ENCODE peak calls at places on chromosomes 5 and 9, in five cellular contexts. One of them, this sample, is unnamed.

GRCh38 chr5:81893961-81894360 is 77.9 kb upstream of the ATG10 start:
- DNase-seq in SK-N-SH: no peak
- DNase-seq in A549: no peak
- DNase-seq in stomach: no peak
- DNase-seq in transverse colon: no peak
- DNase-seq in this sample: no peak

GRCh38 chr5:150007050-150007449 is 6.5 kb downstream of the HMGXB3 start:
- DNase-seq in SK-N-SH: no peak
- DNase-seq in A549: no peak
- DNase-seq in stomach: no peak
- DNase-seq in transverse colon: no peak
- DNase-seq in this sample: no peak

GRCh38 chr5:69048233-69048632 is 45.6 kb upstream of the SLC30A5 start:
- DNase-seq in SK-N-SH: peak; percentile 48
- DNase-seq in A549: no peak
- DNase-seq in stomach: no peak
- DNase-seq in transverse colon: no peak
- DNase-seq in this sample: no peak

GRCh38 chr5:43428034-43428712 is 16.0 kb upstream of the CCL28 start:
- DNase-seq in SK-N-SH: no peak
- DNase-seq in A549: no peak
- DNase-seq in stomach: no peak
- DNase-seq in transverse colon: no peak
- DNase-seq in this sample: no peak

GRCh38 chr9:91166796-91167366 is 194.8 kb downstream of the AUH start:
- DNase-seq in SK-N-SH: no peak
- DNase-seq in A549: no peak
- DNase-seq in stomach: peak; percentile 14
- DNase-seq in transverse colon: peak; percentile 1
- DNase-seq in this sample: no peak

GRCh38 chr9:120947222-120947621 is 20.6 kb upstream of the TRAF1 start:
- DNase-seq in SK-N-SH: no peak
- DNase-seq in A549: no peak
- DNase-seq in stomach: no peak
- DNase-seq in transverse colon: no peak
- DNase-seq in this sample: no peak

GRCh38 chr9:20524776-20525175 is 97.5 kb downstream of the MLLT3 start:
- DNase-seq in SK-N-SH: no peak
- DNase-seq in A549: no peak
- DNase-seq in stomach: no peak
- DNase-seq in transverse colon: peak; percentile 22
- DNase-seq in this sample: no peak

GRCh38 chr5:95817430-95817829 is 5.1 kb downstream of the GLRX start:
- DNase-seq in SK-N-SH: no peak
- DNase-seq in A549: no peak
- DNase-seq in stomach: no peak
- DNase-seq in transverse colon: peak; percentile 58
- DNase-seq in this sample: peak; percentile 45

GRCh38 chr5:32692066-32692746 is 18.9 kb upstream of the NPR3 start:
- DNase-seq in SK-N-SH: no peak
- DNase-seq in A549: no peak
- DNase-seq in stomach: no peak
- DNase-seq in transverse colon: no peak
- DNase-seq in this sample: no peak

GRCh38 chr5:143416411-143416810 is 12.9 kb upstream of the NR3C1 start:
- DNase-seq in SK-N-SH: no peak
- DNase-seq in A549: no peak
- DNase-seq in stomach: no peak
- DNase-seq in transverse colon: no peak
- DNase-seq in this sample: no peak

GRCh38 chr9:88657893-88658292 is 122.9 kb downstream of the NXNL2 start:
- DNase-seq in SK-N-SH: no peak
- DNase-seq in A549: no peak
- DNase-seq in stomach: no peak
- DNase-seq in transverse colon: no peak
- DNase-seq in this sample: no peak

GRCh38 chr9:38181866-38182265 is 112.8 kb upstream of the SHB start:
- DNase-seq in SK-N-SH: no peak
- DNase-seq in A549: no peak
- DNase-seq in stomach: no peak
- DNase-seq in transverse colon: no peak
- DNase-seq in this sample: no peak

GRCh38 chr9:3337515-3337914 is 188.3 kb downstream of the RFX3 start:
- DNase-seq in SK-N-SH: peak; percentile 2
- DNase-seq in A549: no peak
- DNase-seq in stomach: no peak
- DNase-seq in transverse colon: no peak
- DNase-seq in this sample: no peak

DNA sequence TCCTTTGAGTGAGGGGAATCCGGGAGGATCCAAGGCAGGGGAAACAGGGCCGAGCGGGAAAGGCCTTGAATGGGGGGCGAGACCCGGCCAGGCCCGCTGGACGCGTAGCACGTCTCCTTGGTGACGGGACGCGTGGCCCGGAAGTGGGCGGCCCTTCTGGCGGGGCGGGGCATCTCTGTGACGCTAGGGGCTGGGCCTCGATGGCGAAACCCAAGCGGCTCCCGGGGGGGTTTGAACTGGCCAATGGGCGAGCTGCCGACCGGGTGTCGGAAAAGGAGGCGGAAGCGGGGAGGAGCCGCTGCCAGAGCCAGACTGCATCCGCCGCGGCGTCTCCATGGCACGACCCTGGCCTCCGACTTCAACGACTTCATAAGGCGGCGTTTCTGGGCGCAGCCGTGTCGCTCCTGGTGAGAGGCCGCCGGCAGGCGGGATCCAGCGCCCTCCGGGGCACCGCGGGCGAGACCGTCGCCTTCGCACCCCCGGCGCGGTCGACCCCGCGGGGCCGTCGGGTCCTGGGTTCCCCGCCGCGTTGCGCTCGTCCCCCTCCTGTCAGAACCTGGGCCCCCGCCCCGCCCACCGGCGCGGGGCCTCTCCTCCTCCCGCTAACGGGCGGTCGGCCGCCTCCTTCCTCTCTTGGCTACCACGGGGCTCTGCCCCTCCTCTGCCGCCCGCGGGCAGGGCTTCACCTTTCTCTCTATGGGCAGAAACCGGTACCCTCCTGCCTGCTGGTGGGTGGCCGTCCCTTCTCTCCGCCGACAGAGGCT is at the start of gene ODF2:
- DNase-seq in SK-N-SH: peak; percentile 99
- DNase-seq in A549: peak; percentile 98
- DNase-seq in stomach: peak; percentile 98
- DNase-seq in transverse colon: peak; percentile 99
- DNase-seq in this sample: peak; percentile 98
- H3K4me3 ChIP-seq in SK-N-SH: peak within 1 kb of the TSS; percentile 79
- H3K4me3 ChIP-seq in A549: peak within 1 kb of the TSS; percentile 100
- H3K4me3 ChIP-seq in stomach: peak within 1 kb of the TSS; percentile 94
- H3K4me3 ChIP-seq in transverse colon: peak within 1 kb of the TSS; percentile 98
- H3K4me3 ChIP-seq in this sample: peak within 1 kb of the TSS; percentile 100

GRCh38 chr9:129486496-129487306 is 134.2 kb downstream of the C9orf50 start:
- DNase-seq in SK-N-SH: peak; percentile 62
- DNase-seq in A549: no peak
- DNase-seq in stomach: peak; percentile 79
- DNase-seq in transverse colon: no peak
- DNase-seq in this sample: no peak

GRCh38 chr9:129483467-129484324 is 137.2 kb downstream of the C9orf50 start:
- DNase-seq in SK-N-SH: no peak
- DNase-seq in A549: peak; percentile 79
- DNase-seq in stomach: peak; percentile 85
- DNase-seq in transverse colon: peak; percentile 83
- DNase-seq in this sample: no peak

GRCh38 chr9:129482521-129483466 is 138.1 kb downstream of the C9orf50 start:
- DNase-seq in SK-N-SH: peak; percentile 90
- DNase-seq in A549: no peak
- DNase-seq in stomach: peak; percentile 92
- DNase-seq in transverse colon: peak; percentile 85
- DNase-seq in this sample: peak; percentile 78

GRCh38 chr9:129485140-129485758 is 135.7 kb downstream of the C9orf50 start:
- DNase-seq in SK-N-SH: no peak
- DNase-seq in A549: no peak
- DNase-seq in stomach: no peak
- DNase-seq in transverse colon: no peak
- DNase-seq in this sample: no peak

DNA sequence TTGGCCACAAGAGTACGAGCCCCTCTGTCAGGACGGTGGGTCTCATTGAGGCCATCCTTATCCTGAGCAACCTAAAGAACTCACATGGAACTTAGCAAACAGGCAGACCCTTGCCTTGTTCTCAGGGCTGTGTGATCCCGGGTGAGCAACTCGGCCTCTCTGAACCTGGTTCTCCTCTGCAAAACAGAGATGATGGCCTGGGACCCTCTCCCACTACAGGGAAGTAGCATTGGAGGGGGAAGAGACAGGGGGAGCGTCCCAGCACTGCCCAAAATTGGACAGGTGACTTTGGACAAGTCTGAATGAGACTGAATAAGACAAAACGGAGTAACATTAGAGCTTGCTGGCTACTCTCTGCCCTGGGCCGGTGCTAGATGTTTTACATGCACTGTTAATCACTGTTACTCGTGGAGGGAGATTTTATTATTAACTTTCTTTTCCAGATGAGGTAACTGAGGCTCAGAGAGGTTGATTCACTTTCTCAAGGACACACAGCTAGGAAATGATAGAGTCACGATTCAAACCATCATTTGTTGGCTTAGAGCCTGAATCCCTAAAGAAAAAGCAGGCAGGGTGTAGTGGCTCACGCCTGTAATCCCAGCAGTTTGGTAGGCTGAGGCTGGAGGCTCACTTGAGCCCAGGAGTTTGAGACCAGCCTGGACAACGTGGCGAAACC is 136.4 kb downstream of the C9orf50 start:
- DNase-seq in SK-N-SH: no peak
- DNase-seq in A549: no peak
- DNase-seq in stomach: no peak
- DNase-seq in transverse colon: no peak
- DNase-seq in this sample: no peak
- H3K4me1 ChIP-seq in SK-N-SH: peaks cover 65% of the 10 kb centered on the region
- H3K4me1 ChIP-seq in A549: peaks cover 90% of the 10 kb centered on the region
- H3K4me1 ChIP-seq in stomach: peaks cover 81% of the 10 kb centered on the region
- H3K4me1 ChIP-seq in transverse colon: peaks cover 53% of the 10 kb centered on the region
- H3K4me1 ChIP-seq in this sample: peaks cover 50% of the 10 kb centered on the region

GRCh38 chr5:1119312-1119831 is 7.5 kb upstream of the SLC12A7 start:
- DNase-seq in SK-N-SH: no peak
- DNase-seq in A549: no peak
- DNase-seq in stomach: peak; percentile 59
- DNase-seq in transverse colon: peak; percentile 74
- DNase-seq in this sample: peak; percentile 88

GRCh38 chr5:1118738-1119137 is 6.9 kb upstream of the SLC12A7 start:
- DNase-seq in SK-N-SH: no peak
- DNase-seq in A549: no peak
- DNase-seq in stomach: peak; percentile 77
- DNase-seq in transverse colon: peak; percentile 73
- DNase-seq in this sample: peak; percentile 77

GRCh38 chr5:1116109-1116735 is 4.4 kb upstream of the SLC12A7 start:
- DNase-seq in SK-N-SH: no peak
- DNase-seq in A549: no peak
- DNase-seq in stomach: no peak
- DNase-seq in transverse colon: no peak
- DNase-seq in this sample: no peak

GRCh38 chr5:1116977-1117376 is 5.1 kb upstream of the SLC12A7 start:
- DNase-seq in SK-N-SH: no peak
- DNase-seq in A549: no peak
- DNase-seq in stomach: no peak
- DNase-seq in transverse colon: no peak
- DNase-seq in this sample: peak; percentile 60

DNA sequence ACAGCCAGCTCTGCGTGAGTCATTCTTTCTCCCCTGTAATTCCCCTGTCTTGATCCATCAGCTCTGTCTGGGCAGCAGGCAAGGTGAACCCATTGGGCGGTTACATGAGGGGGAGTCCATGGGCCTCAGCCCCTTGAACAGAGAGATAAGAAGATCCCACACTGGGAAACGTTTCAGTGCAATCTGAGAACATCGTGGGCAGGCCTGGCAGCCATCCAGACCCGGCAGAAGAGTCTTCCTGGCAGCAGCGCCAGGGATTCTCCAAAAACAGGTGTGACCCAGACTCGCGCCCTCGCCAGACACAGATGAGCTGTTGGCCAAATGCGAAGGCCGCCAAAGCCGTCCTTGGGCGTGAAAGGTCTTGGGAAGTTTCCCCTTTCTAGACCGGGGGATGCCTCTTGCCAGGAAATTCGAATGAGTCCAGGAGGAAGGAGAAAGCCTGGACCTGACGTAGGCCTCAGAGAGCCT is 6.4 kb upstream of the SLC12A7 start:
- DNase-seq in SK-N-SH: no peak
- DNase-seq in A549: no peak
- DNase-seq in stomach: no peak
- DNase-seq in transverse colon: no peak
- DNase-seq in this sample: no peak
- TF ChIP-seq EP300 in SK-N-SH: no peak
- TF ChIP-seq EP300 in A549: no peak
- TF ChIP-seq EP300 in stomach: no peak
- TF ChIP-seq EP300 in transverse colon: no peak
- TF ChIP-seq EP300 in this sample: no peak

GRCh38 chr5:177550120-177550519 is 4.2 kb downstream of the FAM193B start:
- DNase-seq in SK-N-SH: no peak
- DNase-seq in A549: no peak
- DNase-seq in stomach: no peak
- DNase-seq in transverse colon: no peak
- DNase-seq in this sample: no peak

GRCh38 chr5:177547736-177548135 is 6.6 kb downstream of the FAM193B start:
- DNase-seq in SK-N-SH: no peak
- DNase-seq in A549: no peak
- DNase-seq in stomach: no peak
- DNase-seq in transverse colon: no peak
- DNase-seq in this sample: no peak

GRCh38 chr5:177546262-177546741 is 8.1 kb downstream of the FAM193B start:
- DNase-seq in SK-N-SH: no peak
- DNase-seq in A549: peak; percentile 54
- DNase-seq in stomach: no peak
- DNase-seq in transverse colon: no peak
- DNase-seq in this sample: peak; percentile 46

GRCh38 chr5:177542816-177543472 is 11.4 kb downstream of the FAM193B start:
- DNase-seq in SK-N-SH: no peak
- DNase-seq in A549: no peak
- DNase-seq in stomach: no peak
- DNase-seq in transverse colon: no peak
- DNase-seq in this sample: no peak

DNA sequence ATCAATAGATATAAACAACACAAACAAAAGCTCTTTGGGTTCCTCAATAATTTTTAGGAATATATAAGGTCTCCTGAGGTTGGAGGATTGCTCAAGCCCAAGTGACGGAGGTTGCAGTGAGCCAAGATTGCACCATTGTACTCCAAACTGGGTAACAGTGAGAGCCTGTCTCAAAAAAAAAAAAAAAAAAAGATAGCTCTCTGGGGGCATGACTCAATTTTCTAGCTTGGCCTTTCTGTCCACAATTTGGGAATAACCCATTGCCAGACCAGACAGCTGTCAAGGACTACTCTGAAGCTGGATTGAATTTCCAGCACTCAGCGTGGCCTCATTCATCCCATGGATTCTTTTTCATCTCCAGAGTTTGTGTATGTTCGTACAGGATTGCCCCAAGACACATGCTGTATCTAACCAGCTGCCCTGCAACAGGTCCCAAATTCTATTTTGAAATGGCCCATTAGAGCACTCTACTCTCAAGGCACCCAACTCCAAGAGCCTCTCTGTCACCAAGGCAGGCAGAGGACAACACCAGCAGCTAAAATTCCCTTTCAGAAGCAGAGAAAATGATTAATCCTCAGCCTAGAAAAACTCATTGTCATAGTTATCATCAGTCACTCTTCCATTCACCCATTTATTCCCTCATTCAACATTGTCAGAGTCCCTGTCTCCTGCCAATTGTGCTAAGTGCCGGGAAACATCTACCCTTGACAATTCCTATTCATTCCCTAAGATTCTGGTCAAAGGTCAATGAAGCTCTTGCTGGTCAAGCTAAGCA is 8.7 kb downstream of the FAM193B start:
- DNase-seq in SK-N-SH: no peak
- DNase-seq in A549: no peak
- DNase-seq in stomach: peak; percentile 51
- DNase-seq in transverse colon: peak; percentile 59
- DNase-seq in this sample: no peak
- H3K4me3 ChIP-seq in SK-N-SH: no peak overlapping the region
- H3K4me3 ChIP-seq in A549: peak overlapping the region; percentile 25
- H3K4me3 ChIP-seq in stomach: no peak overlapping the region
- H3K4me3 ChIP-seq in transverse colon: no peak overlapping the region
- H3K4me3 ChIP-seq in this sample: no peak overlapping the region